ENCODE peak calls at places on chromosomes 7 and 10, in six cellular contexts. X is effector memory CD8-positive, alpha-beta T cell; W is activated CD8-positive, alpha-beta memory T cell treated with anti-CD3 and anti-CD28 coated beads for 24 hours; V is C1 segment of cervical spinal cord; U is mucosa of gallbladder; F is H7. R is an unnamed sample.

GRCh38 chr10:46223064-46223480 is 63.7 kb upstream of the ANTXRL start:
- DNase-seq in F (no peak), U (no peak), W (peak; percentile 60), X (no peak), V (no peak), R (no peak)

GRCh38 chr10:63173468-63174227 is 40.5 kb downstream of the NRBF2 start:
- DNase-seq in X (no peak), V (no peak), F (no peak), W (no peak), U (no peak), R (no peak)

GRCh38 chr10:122786269-122786668 is 59.4 kb downstream of the CUZD1 start:
- DNase-seq in V (no peak), X (no peak), U (no peak), F (peak; percentile 90), W (no peak), R (no peak)

GRCh38 chr10:1115262-1115955 is 59.2 kb downstream of the WDR37 start:
- DNase-seq in V (no peak), U (no peak), W (peak; percentile 43), X (no peak), F (no peak), R (no peak)

GRCh38 chr7:66948480-66949109 is 27.6 kb downstream of the TMEM248 start:
- DNase-seq in X (no peak), F (no peak), W (no peak), V (no peak), U (no peak), R (no peak)

GRCh38 chr7:73718438-73718881 is 1.0 kb downstream of the STX1A start:
- DNase-seq in X (no peak), U (no peak), W (peak; percentile 71), F (no peak), V (no peak), R (no peak)

GRCh38 chr10:80277567-80278250 is 11.7 kb downstream of the MAT1A start:
- DNase-seq in F (no peak), X (no peak), U (no peak), W (peak; percentile 32), V (no peak), R (no peak)

GRCh38 chr10:121823993-121824463 is 103.8 kb downstream of the ATE1 start:
- DNase-seq in W (no peak), F (peak; percentile 41), X (no peak), V (no peak), U (no peak), R (no peak)

GRCh38 chr10:69316313-69317059 is 38.2 kb downstream of the HK1 start:
- DNase-seq in W (no peak), X (no peak), U (no peak), V (no peak), F (peak; percentile 16), R (no peak)

GRCh38 chr10:73717564-73717963 is 19.7 kb upstream of the AGAP5 start:
- DNase-seq in F (no peak), W (no peak), X (no peak), V (no peak), U (no peak), R (no peak)

GRCh38 chr10:93620925-93621324 is 8.6 kb downstream of the PDE6C start:
- DNase-seq in W (no peak), V (no peak), U (no peak), X (no peak), F (no peak), R (no peak)

GRCh38 chr7:102019461-102019860 is 202.0 kb downstream of the CUX1 start:
- DNase-seq in U (no peak), W (no peak), F (no peak), V (no peak), X (no peak), R (no peak)

GRCh38 chr7:81433692-81434331 is 336.0 kb downstream of the HGF start:
- DNase-seq in V (no peak), U (no peak), W (no peak), F (no peak), X (no peak), R (no peak)

GRCh38 chr10:5775705-5776104 is 37.5 kb downstream of the GDI2 start:
- DNase-seq in W (peak; percentile 77), F (peak; percentile 19), V (no peak), X (peak; percentile 54), U (peak; percentile 31), R (no peak)

GRCh38 chr7:1544896-1545416 is 11.0 kb downstream of the TMEM184A start:
- DNase-seq in U (no peak), F (no peak), X (no peak), V (no peak), W (no peak), R (no peak)

GRCh38 chr7:79590571-79591274 is 137.3 kb upstream of the MAGI2 start:
- DNase-seq in W (no peak), U (no peak), V (no peak), F (no peak), X (no peak), R (no peak)

GRCh38 chr7:75993689-75994387 is 557 bp downstream of the TMEM120A start:
- DNase-seq in F (peak; percentile 98), V (peak; percentile 52), X (no peak), U (peak; percentile 59), W (peak; percentile 68), R (no peak)

GRCh38 chr10:71697938-71698709 is 21.5 kb downstream of the C10orf105 start:
- DNase-seq in W (peak; percentile 82), X (peak; percentile 44), V (no peak), F (no peak), U (no peak), R (no peak)

GRCh38 chr7:30906520-30907240 is 5.0 kb upstream of the AQP1 start:
- DNase-seq in V (no peak), F (no peak), X (no peak), W (no peak), U (no peak), R (no peak)

GRCh38 chr10:31341552-31341951 is 22.5 kb downstream of the ZEB1 start:
- DNase-seq in W (no peak), X (no peak), V (no peak), U (no peak), F (no peak), R (no peak)

GRCh38 chr10:44287408-44287807 is 97.5 kb downstream of the CXCL12 start:
- DNase-seq in V (no peak), F (no peak), W (no peak), U (no peak), X (no peak), R (no peak)

GRCh38 chr10:43880160-43880559 is 231.5 kb upstream of the ZNF32 start:
- DNase-seq in W (no peak), F (no peak), U (no peak), V (no peak), X (no peak), R (no peak)

GRCh38 chr10:79446451-79447020 is 1.1 kb upstream of the ZCCHC24 start:
- DNase-seq in W (peak; percentile 67), U (peak; percentile 36), V (no peak), X (peak; percentile 22), F (peak; percentile 90), R (no peak)

GRCh38 chr7:99563650-99564049 is 5.2 kb downstream of the ZNF655 start:
- DNase-seq in U (no peak), X (no peak), W (no peak), V (no peak), F (no peak), R (no peak)

GRCh38 chr7:28647076-28647421 is 234.7 kb downstream of the CREB5 start:
- DNase-seq in W (no peak), F (no peak), X (no peak), V (no peak), U (no peak), R (no peak)

GRCh38 chr10:112274831-112275230 is 8.4 kb upstream of the TECTB start:
- DNase-seq in X (no peak), V (no peak), F (no peak), U (no peak), W (no peak), R (no peak)

GRCh38 chr7:33733865-33734650 is 171.3 kb upstream of the BMPER start:
- DNase-seq in U (peak; percentile 41), X (no peak), W (no peak), V (no peak), F (no peak), R (no peak)

GRCh38 chr7:961546-962400 is 7.3 kb upstream of the ADAP1 start:
- DNase-seq in U (no peak), X (no peak), V (no peak), W (no peak), F (no peak), R (no peak)

GRCh38 chr7:50182734-50183133 is 89.7 kb upstream of the ZPBP start:
- DNase-seq in W (no peak), X (no peak), U (no peak), F (no peak), V (no peak), R (no peak)

GRCh38 chr10:96341219-96342182 is 17.3 kb downstream of the OPALIN start:
- DNase-seq in X (no peak), W (no peak), U (no peak), F (peak; percentile 41), V (no peak), R (no peak)

GRCh38 chr7:142716596-142716995 is 32.7 kb upstream of the PRSS1 start:
- DNase-seq in W (no peak), U (no peak), V (no peak), F (no peak), X (no peak), R (no peak)

GRCh38 chr10:22816298-22816653 is 101.9 kb upstream of the PIP4K2A start:
- DNase-seq in W (no peak), F (no peak), U (no peak), X (no peak), V (no peak), R (no peak)

GRCh38 chr10:72096115-72097000 is 8.0 kb upstream of the SPOCK2 start:
- DNase-seq in V (no peak), U (peak; percentile 38), W (no peak), F (peak; percentile 53), X (no peak), R (no peak)

R was measured in hypothalamus.